ENCODE peak calls at places on chromosomes 2 and 18, in four cellular contexts. P is posterior vena cava, K is WTC11, L is AG08396. R is an unnamed sample.
A peak's percentile ranks its signal among the peaks of the same experiment; 100 is the strongest.

GRCh38 chr2:62627667-62628066 is 77.8 kb upstream of the EHBP1 start:
- DNase-seq in K (peak; percentile 16), L (no peak), P (no peak), R (no peak)

GRCh38 chr18:8397034-8397433 is 212.2 kb upstream of the RAB12 start:
- DNase-seq in K (no peak), L (no peak), P (no peak), R (no peak)

GRCh38 chr2:97868986-97869721 is 126.6 kb downstream of the TMEM131 start:
- DNase-seq in L (peak; percentile 73), P (peak; percentile 78), K (no peak), R (no peak)

GRCh38 chr2:200302940-200303727 is 3.4 kb upstream of the SPATS2L start:
- DNase-seq in K (no peak), L (peak; percentile 16), P (no peak), R (no peak)

GRCh38 chr2:233841183-233841582 is 13.2 kb downstream of the HJURP start:
- DNase-seq in P (no peak), L (no peak), K (no peak), R (no peak)

GRCh38 chr18:10398571-10398970 is 55.9 kb upstream of the APCDD1 start:
- DNase-seq in L (no peak), P (no peak), K (no peak), R (no peak)

GRCh38 chr2:234981197-234982095 is 29.6 kb downstream of the SH3BP4 start:
- DNase-seq in L (peak; percentile 91), K (peak; percentile 40), P (peak; percentile 91), R (no peak)

GRCh38 chr2:205387350-205388045 is 294.8 kb upstream of the NRP2 start:
- DNase-seq in P (no peak), K (no peak), L (no peak), R (no peak)

GRCh38 chr2:38268691-38269309 is 108.3 kb downstream of the ATL2 start:
- DNase-seq in P (no peak), L (peak; percentile 40), K (no peak), R (no peak)